ENCODE peak calls at places on chromosomes 2 and 18, in four cellular contexts. One of them, this sample, is unnamed.

GRCh38 chr18:55862693-55863485 is 274.9 kb upstream of the TCF4 start:
- DNase-seq in mesenchymal stem cell: no peak
- DNase-seq in NT2/D1: no peak
- DNase-seq in stromal cell of bone marrow: no peak
- DNase-seq in this sample: no peak

GRCh38 chr2:227503433-227504406 is 31.8 kb downstream of the AGFG1 start:
- DNase-seq in mesenchymal stem cell: peak
- DNase-seq in stromal cell of bone marrow: peak
- DNase-seq in NT2/D1: no peak
- DNase-seq in this sample: no peak

GRCh38 chr2:46578966-46579365 is 99.6 kb downstream of the TMEM247 start:
- DNase-seq in stromal cell of bone marrow: no peak
- DNase-seq in mesenchymal stem cell: no peak
- DNase-seq in NT2/D1: no peak
- DNase-seq in this sample: no peak

GRCh38 chr2:228703099-228703498 is 521.6 kb upstream of the SPHKAP start:
- DNase-seq in NT2/D1: no peak
- DNase-seq in stromal cell of bone marrow: no peak
- DNase-seq in mesenchymal stem cell: no peak
- DNase-seq in this sample: no peak

GRCh38 chr2:130864830-130865229 is 28.1 kb downstream of the ARHGEF4 start:
- DNase-seq in stromal cell of bone marrow: peak
- DNase-seq in mesenchymal stem cell: no peak
- DNase-seq in NT2/D1: no peak
- DNase-seq in this sample: no peak

GRCh38 chr2:42925742-42926437 is 133.5 kb upstream of the HAAO start:
- DNase-seq in NT2/D1: no peak
- DNase-seq in stromal cell of bone marrow: no peak
- DNase-seq in mesenchymal stem cell: no peak
- DNase-seq in this sample: no peak

GRCh38 chr2:145692971-145693478 is 1173.1 kb upstream of the ZEB2 start:
- DNase-seq in mesenchymal stem cell: peak
- DNase-seq in NT2/D1: no peak
- DNase-seq in stromal cell of bone marrow: peak
- DNase-seq in this sample: no peak

GRCh38 chr2:36277146-36277808 is 78.3 kb upstream of the CRIM1 start:
- DNase-seq in stromal cell of bone marrow: peak
- DNase-seq in mesenchymal stem cell: peak
- DNase-seq in NT2/D1: no peak
- DNase-seq in this sample: no peak

GRCh38 chr2:177538323-177538722 is 145.8 kb downstream of the AGPS start:
- DNase-seq in NT2/D1: no peak
- DNase-seq in mesenchymal stem cell: no peak
- DNase-seq in stromal cell of bone marrow: no peak
- DNase-seq in this sample: no peak

GRCh38 chr2:168457177-168457905 is 1.3 kb downstream of the CERS6 start:
- DNase-seq in stromal cell of bone marrow: no peak
- DNase-seq in mesenchymal stem cell: no peak
- DNase-seq in NT2/D1: no peak
- DNase-seq in this sample: no peak

GRCh38 chr2:149744845-149745244 is 157.3 kb upstream of the MMADHC start:
- DNase-seq in stromal cell of bone marrow: no peak
- DNase-seq in mesenchymal stem cell: peak
- DNase-seq in NT2/D1: no peak
- DNase-seq in this sample: no peak

This sample was measured in GM12892.